ENCODE peak calls at places on chromosomes 5 and 9, in seven cellular contexts. B is gastrocnemius medialis, W is K562, K is endodermal cell, X is IMR-90, Z is lung, N is lower lobe of right lung. G is an unnamed sample.

GRCh38 chr9:69168709-69169217 is 5.3 kb upstream of the TJP2 start:
- DNase-seq in Z (no peak), B (no peak), W (peak; percentile 65), X (peak; percentile 82), N (no peak), K (peak; percentile 79), G (peak; percentile 47)

GRCh38 chr5:25995209-25995608 is 1043.2 kb downstream of the CDH9 start:
- DNase-seq in Z (no peak), K (no peak), X (no peak), W (no peak), N (no peak), B (no peak), G (no peak)

GRCh38 chr5:108830705-108831276 is 83.1 kb downstream of the FER start:
- DNase-seq in B (no peak), W (peak; percentile 48), N (no peak), X (no peak), Z (no peak), K (no peak), G (no peak)

GRCh38 chr5:126852104-126852531 is 75.2 kb downstream of the LMNB1 start:
- DNase-seq in K (no peak), W (no peak), Z (no peak), B (no peak), X (peak; percentile 17), N (no peak), G (no peak)

GRCh38 chr9:112997236-112997941 is 14.6 kb downstream of the ZNF883 start:
- DNase-seq in X (no peak), W (no peak), Z (no peak), N (no peak), K (no peak), B (no peak), G (no peak)

GRCh38 chr5:147621016-147621415 is 111.1 kb upstream of the DPYSL3 start:
- DNase-seq in X (no peak), Z (no peak), B (no peak), K (no peak), W (no peak), N (no peak), G (no peak)

GRCh38 chr9:26888271-26888670 is 4.3 kb downstream of the CAAP1 start:
- DNase-seq in X (peak; percentile 4), Z (no peak), B (no peak), K (no peak), N (no peak), W (no peak), G (no peak)

GRCh38 chr9:126448865-126449577 is 122.4 kb downstream of the MVB12B start:
- DNase-seq in B (no peak), N (no peak), W (no peak), K (no peak), Z (no peak), X (no peak), G (no peak)

DNA sequence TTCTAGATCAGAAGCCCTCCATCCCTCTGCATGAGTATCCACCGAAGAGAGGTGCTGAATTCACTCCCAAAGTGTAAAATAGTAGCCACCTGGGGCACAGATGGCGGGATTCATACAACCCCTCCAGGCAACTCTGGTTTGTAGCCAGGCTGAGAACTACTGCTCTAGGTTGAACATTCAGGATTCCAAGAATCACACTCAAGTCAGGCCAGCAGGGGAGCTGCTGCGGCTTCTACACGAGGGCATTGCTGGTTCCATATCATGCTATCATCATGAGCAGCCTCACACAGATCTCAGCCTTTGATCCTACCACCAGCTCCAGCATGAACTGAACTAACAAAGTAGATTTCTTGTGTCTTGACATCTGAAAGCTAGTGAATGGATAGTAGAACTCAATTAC is 367.9 kb downstream of the DIRAS2 start:
- DNase-seq in K (peak; percentile 59), W (no peak), Z (no peak), B (no peak), X (no peak), N (no peak), G (no peak)
- TF ChIP-seq CTCF in K (peak; percentile 64), W (no peak), Z (no peak), B (no peak), X (no peak), N (no peak), G (no peak)

GRCh38 chr5:17794829-17795228 is 160.6 kb downstream of the TAF11L14 start:
- DNase-seq in Z (no peak), W (no peak), K (no peak), N (no peak), B (no peak), X (no peak), G (no peak)

GRCh38 chr5:17799521-17799920 is 165.3 kb downstream of the TAF11L14 start:
- DNase-seq in N (no peak), X (no peak), Z (no peak), K (no peak), W (no peak), B (no peak), G (no peak)

GRCh38 chr5:17796757-17797398 is 162.6 kb downstream of the TAF11L14 start:
- DNase-seq in N (no peak), X (no peak), B (no peak), K (no peak), Z (no peak), W (no peak), G (no peak)

GRCh38 chr5:17794201-17794600 is 159.9 kb downstream of the TAF11L14 start:
- DNase-seq in W (no peak), B (no peak), X (no peak), Z (no peak), N (no peak), K (no peak), G (no peak)
- H3K9me3 ChIP-seq in W (no peaks in the 10 kb centered on the region), B (no peaks in the 10 kb centered on the region), X (no peaks in the 10 kb centered on the region), Z (no peaks in the 10 kb centered on the region), N (no peaks in the 10 kb centered on the region), K (no peaks in the 10 kb centered on the region), G (no peaks in the 10 kb centered on the region)

GRCh38 chr5:11918463-11919045 is 14.3 kb upstream of the CTNND2 start:
- DNase-seq in K (no peak), B (no peak), N (no peak), X (no peak), W (no peak), Z (no peak), G (no peak)
- TF ChIP-seq CTCF in K (no peak), B (no peak), N (no peak), X (no peak), W (no peak), Z (no peak), G (no peak)

GRCh38 chr5:141356950-141357349 is 2.1 kb downstream of the PCDHGA4 start:
- DNase-seq in W (no peak), B (no peak), N (no peak), Z (no peak), K (no peak), X (no peak), G (no peak)

GRCh38 chr5:141355641-141356040 is 820 bp downstream of the PCDHGA4 start:
- DNase-seq in B (no peak), N (no peak), Z (no peak), X (no peak), W (no peak), K (no peak), G (no peak)

GRCh38 chr5:141354900-141355469 is at the start of gene PCDHGA4:
- DNase-seq in K (no peak), B (no peak), X (peak; percentile 28), W (no peak), Z (no peak), N (no peak), G (no peak)

GRCh38 chr5:141359790-141360426 is at the start of gene PCDHGB2:
- DNase-seq in W (peak; percentile 56), N (no peak), X (peak; percentile 64), Z (no peak), B (no peak), K (peak; percentile 63), G (no peak)

GRCh38 chr5:141356133-141356532 is 1.3 kb downstream of the PCDHGA4 start:
- DNase-seq in W (no peak), N (no peak), Z (no peak), K (no peak), B (no peak), X (no peak), G (no peak)
- H3K9me3 ChIP-seq in W (no peaks in the 10 kb centered on the region), N (peaks cover 62% of the 10 kb centered on the region), Z (peaks cover 11% of the 10 kb centered on the region), K (peaks cover 66% of the 10 kb centered on the region), B (peaks cover 16% of the 10 kb centered on the region), X (peaks cover 60% of the 10 kb centered on the region), G (peaks cover 96% of the 10 kb centered on the region)

GRCh38 chr5:169511708-169512107 is 71.9 kb upstream of the SPDL1 start:
- DNase-seq in K (no peak), W (no peak), Z (no peak), N (no peak), B (no peak), X (no peak), G (no peak)
- TF ChIP-seq CTCF in K (peak; percentile 71), W (no peak), Z (no peak), N (no peak), B (no peak), X (no peak), G (no peak)

GRCh38 chr5:27158171-27158570 is 119.8 kb upstream of the CDH9 start:
- DNase-seq in B (no peak), X (no peak), Z (no peak), N (no peak), W (no peak), K (no peak), G (no peak)

DNA sequence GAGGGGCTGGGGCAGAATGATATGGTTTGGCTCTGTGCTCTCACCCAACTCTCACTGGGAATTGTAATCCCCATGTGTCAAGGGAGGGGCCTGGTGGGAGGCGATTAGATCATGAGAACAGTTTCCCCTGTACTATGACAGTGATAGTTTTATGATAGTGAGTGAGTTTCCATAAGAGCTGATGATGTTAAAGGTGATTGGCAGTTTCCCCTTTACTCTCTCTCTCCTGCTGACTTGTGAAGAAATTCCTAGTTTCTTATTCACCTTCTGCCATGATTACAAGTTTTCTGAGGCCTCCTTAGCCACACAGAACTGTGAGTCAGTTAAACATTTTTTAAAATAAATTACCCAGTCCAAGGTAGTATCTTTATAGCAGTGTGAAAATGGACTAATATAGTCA is 120.4 kb upstream of the CDH9 start:
- DNase-seq in W (no peak), K (no peak), Z (no peak), X (no peak), N (no peak), B (no peak), G (no peak)
- H3K9me3 ChIP-seq in W (peaks cover 4% of the 10 kb centered on the region), K (peaks cover 49% of the 10 kb centered on the region), Z (peaks cover 3% of the 10 kb centered on the region), X (peaks cover 8% of the 10 kb centered on the region), N (peaks cover 21% of the 10 kb centered on the region), B (no peaks in the 10 kb centered on the region), G (peaks cover 20% of the 10 kb centered on the region)

GRCh38 chr5:89030781-89031180 is 147.8 kb upstream of the MEF2C start:
- DNase-seq in B (no peak), X (no peak), K (no peak), N (no peak), Z (no peak), W (no peak), G (no peak)

GRCh38 chr5:89034588-89034987 is 151.6 kb upstream of the MEF2C start:
- DNase-seq in N (no peak), B (no peak), Z (no peak), K (no peak), W (peak; percentile 34), X (peak; percentile 6), G (no peak)

GRCh38 chr5:89024082-89024481 is 141.1 kb upstream of the MEF2C start:
- DNase-seq in K (no peak), N (no peak), Z (no peak), B (no peak), X (no peak), W (no peak), G (no peak)

GRCh38 chr5:89028579-89029272 is 145.7 kb upstream of the MEF2C start:
- DNase-seq in K (no peak), N (no peak), X (peak; percentile 13), W (no peak), Z (no peak), B (no peak), G (no peak)
- TF ChIP-seq CTCF in K (no peak), N (no peak), X (no peak), W (no peak), Z (no peak), B (no peak), G (no peak)